ENCODE peak calls at places on chromosomes 5 and 9, in eight cellular contexts. H is spleen, X is hepatocyte, A is A549, O is psoas muscle, F is Peyer's patch, Q is HCT116, Z is uterus. K is an unnamed sample.

GRCh38 chr9:3023449-3023848 is 179.6 kb upstream of the PUM3 start:
- DNase-seq in H (no peak), X (no peak), A (no peak), O (no peak), F (no peak), Q (no peak), Z (no peak), K (no peak)

GRCh38 chr5:56962286-56962685 is 10.4 kb upstream of the MIER3 start:
- DNase-seq in H (no peak), X (peak; percentile 46), A (no peak), O (no peak), F (no peak), Q (no peak), Z (no peak), K (no peak)

GRCh38 chr5:170315154-170315553 is 17.6 kb upstream of the LCP2 start:
- DNase-seq in H (no peak), X (peak; percentile 64), A (no peak), O (peak; percentile 69), F (no peak), Q (no peak), Z (peak; percentile 89), K (no peak)

GRCh38 chr9:121774715-121775613 is 123.5 kb downstream of the DAB2IP start:
- DNase-seq in H (no peak), X (no peak), A (no peak), O (peak; percentile 11), F (peak; percentile 41), Q (no peak), Z (no peak), K (no peak)

GRCh38 chr5:168433982-168434381 is 52.3 kb upstream of the RARS1 start:
- DNase-seq in H (no peak), X (no peak), A (no peak), O (no peak), F (no peak), Q (no peak), Z (no peak), K (no peak)

GRCh38 chr5:160286947-160287346 is 25.4 kb downstream of the CCNJL start:
- DNase-seq in H (no peak), X (no peak), A (no peak), O (no peak), F (no peak), Q (no peak), Z (no peak), K (no peak)

GRCh38 chr9:21037278-21037677 is 5.8 kb upstream of the HACD4 start:
- DNase-seq in H (no peak), X (no peak), A (no peak), O (no peak), F (no peak), Q (no peak), Z (no peak), K (no peak)

GRCh38 chr5:103090791-103091190 is 29.1 kb downstream of the GIN1 start:
- DNase-seq in H (no peak), X (no peak), A (no peak), O (no peak), F (no peak), Q (no peak), Z (no peak), K (no peak)

GRCh38 chr9:21267806-21268657 is 28.2 kb upstream of the IFNA14 start:
- DNase-seq in H (no peak), X (no peak), A (no peak), O (no peak), F (no peak), Q (no peak), Z (no peak), K (no peak)

GRCh38 chr9:673264-673965 is 168.1 kb upstream of the DMRT1 start:
- DNase-seq in H (no peak), X (peak; percentile 27), A (no peak), O (no peak), F (no peak), Q (no peak), Z (no peak), K (no peak)

GRCh38 chr5:56640763-56641406 is 174.5 kb upstream of the MAP3K1 start:
- DNase-seq in H (peak; percentile 77), X (no peak), A (no peak), O (peak; percentile 25), F (no peak), Q (no peak), Z (no peak), K (no peak)

GRCh38 chr9:111957856-111958631 is 61.4 kb downstream of the UGCG start:
- DNase-seq in H (no peak), X (peak; percentile 40), A (no peak), O (no peak), F (no peak), Q (no peak), Z (peak; percentile 25), K (peak; percentile 55)

GRCh38 chr5:17831279-17831678 is 197.0 kb downstream of the TAF11L14 start:
- DNase-seq in H (no peak), X (peak; percentile 15), A (no peak), O (no peak), F (no peak), Q (no peak), Z (no peak), K (no peak)

GRCh38 chr5:107487056-107487461 is 183.7 kb downstream of the EFNA5 start:
- DNase-seq in H (no peak), X (no peak), A (no peak), O (peak; percentile 19), F (no peak), Q (no peak), Z (no peak), K (no peak)

GRCh38 chr5:128462330-128462729 is 75.7 kb downstream of the FBN2 start:
- DNase-seq in H (no peak), X (no peak), A (no peak), O (no peak), F (no peak), Q (no peak), Z (no peak), K (no peak)

GRCh38 chr9:93081931-93082330 is 14.1 kb upstream of the CARD19 start:
- DNase-seq in H (no peak), X (peak; percentile 25), A (no peak), O (no peak), F (no peak), Q (no peak), Z (peak; percentile 16), K (no peak)

GRCh38 chr5:180315762-180316212 is 23.9 kb upstream of the MAPK9 start:
- DNase-seq in H (peak; percentile 93), X (peak; percentile 58), A (peak; percentile 54), O (peak; percentile 67), F (peak; percentile 72), Q (peak; percentile 19), Z (peak; percentile 51), K (peak; percentile 52)

GRCh38 chr5:159982421-159983173 is 26.3 kb upstream of the TTC1 start:
- DNase-seq in H (no peak), X (no peak), A (no peak), O (no peak), F (no peak), Q (no peak), Z (no peak), K (no peak)

GRCh38 chr5:53508125-53508524 is 27.7 kb downstream of the FST start:
- DNase-seq in H (no peak), X (no peak), A (no peak), O (no peak), F (no peak), Q (no peak), Z (no peak), K (no peak)

GRCh38 chr9:78821126-78821822 is 524.3 kb downstream of the PSAT1 start:
- DNase-seq in H (no peak), X (peak; percentile 51), A (peak; percentile 20), O (no peak), F (no peak), Q (peak; percentile 24), Z (no peak), K (peak; percentile 27)

GRCh38 chr5:174087783-174088182 is 42.3 kb downstream of the NSG2 start:
- DNase-seq in H (no peak), X (no peak), A (no peak), O (no peak), F (no peak), Q (no peak), Z (no peak), K (no peak)

GRCh38 chr5:132444841-132445639 is 45.5 kb downstream of the IRF1 start:
- DNase-seq in H (no peak), X (no peak), A (no peak), O (no peak), F (no peak), Q (no peak), Z (no peak), K (no peak)

GRCh38 chr5:43149231-43149630 is 28.5 kb downstream of the ZNF131 start:
- DNase-seq in H (no peak), X (no peak), A (no peak), O (no peak), F (no peak), Q (no peak), Z (no peak), K (no peak)

DNA sequence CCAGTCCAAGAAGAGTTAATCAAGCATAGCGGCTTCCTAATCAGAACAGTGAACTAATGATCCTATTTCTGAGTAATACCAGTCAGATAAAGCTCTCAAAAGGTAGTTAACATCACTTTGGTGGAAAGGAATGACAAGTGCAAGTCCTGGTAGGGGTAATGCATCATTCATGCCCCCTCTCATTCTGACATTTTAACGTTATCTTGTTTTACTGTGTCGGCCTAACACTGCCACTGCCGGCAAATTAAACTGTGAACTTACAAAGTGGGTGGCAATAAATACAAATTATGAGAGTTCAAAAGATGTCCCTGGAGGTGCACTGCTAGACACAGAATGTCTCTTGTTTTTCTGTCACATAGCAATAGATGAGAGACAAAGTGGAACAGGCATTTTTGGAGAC is 131.6 kb downstream of the EBF1 start:
- DNase-seq in H (no peak), X (no peak), A (no peak), O (no peak), F (no peak), Q (no peak), Z (no peak), K (no peak)
- H3K27ac ChIP-seq in H (no peak overlapping the region), X (no peak overlapping the region), A (peak overlapping the region; percentile 31), O (no peak overlapping the region), F (no peak overlapping the region), Q (no peak overlapping the region), Z (peak overlapping the region; percentile 26), K (no peak overlapping the region)

GRCh38 chr9:123373447-123373923 is 17.5 kb downstream of the CRB2 start:
- DNase-seq in H (no peak), X (no peak), A (no peak), O (no peak), F (no peak), Q (no peak), Z (no peak), K (no peak)
- H3K4me3 ChIP-seq in H (peak overlapping the region; percentile 40), X (no peak overlapping the region), A (no peak overlapping the region), O (peak overlapping the region; percentile 15), F (no peak overlapping the region), Q (no peak overlapping the region), Z (no peak overlapping the region), K (no peak overlapping the region)

GRCh38 chr5:126300293-126300692 is 122.9 kb upstream of the GRAMD2B start:
- DNase-seq in H (no peak), X (no peak), A (no peak), O (no peak), F (no peak), Q (no peak), Z (no peak), K (no peak)
- H3K4me1 ChIP-seq in H (no peaks in the 10 kb centered on the region), X (no peaks in the 10 kb centered on the region), A (no peaks in the 10 kb centered on the region), O (no peaks in the 10 kb centered on the region), F (no peaks in the 10 kb centered on the region), Q (no peaks in the 10 kb centered on the region), Z (no peaks in the 10 kb centered on the region), K (peaks cover 5% of the 10 kb centered on the region)

DNA sequence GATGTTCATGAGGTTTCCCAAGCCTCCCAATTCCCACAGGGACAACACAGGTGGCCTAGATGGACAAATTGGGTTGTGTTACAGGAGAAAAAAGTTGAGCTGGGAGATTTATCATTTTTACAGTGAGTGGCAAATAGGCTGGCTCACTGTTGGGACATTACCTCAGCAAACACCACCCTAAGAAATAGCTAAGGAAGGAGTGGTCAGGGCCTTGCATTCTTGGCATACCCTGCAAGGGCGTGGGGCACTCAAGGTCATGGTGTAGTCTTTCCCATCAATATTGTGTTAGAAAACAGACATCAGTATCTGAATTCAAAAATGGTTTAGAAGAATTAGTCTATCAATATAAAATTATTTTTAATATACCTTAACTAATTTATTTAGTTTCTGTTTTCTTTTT is 23.4 kb upstream of the CPLANE1 start:
- DNase-seq in H (no peak), X (peak; percentile 57), A (peak; percentile 41), O (no peak), F (no peak), Q (no peak), Z (no peak), K (peak; percentile 19)
- H3K27ac ChIP-seq in H (no peak overlapping the region), X (peak overlapping the region; percentile 94), A (peak overlapping the region; percentile 82), O (no peak overlapping the region), F (no peak overlapping the region), Q (peak overlapping the region; percentile 37), Z (no peak overlapping the region), K (no peak overlapping the region)

K was measured in SJCRH30.